ENCODE peak calls at places on chromosomes 6 and 20, in eight cellular contexts. One of them, this sample, is unnamed.

GRCh38 chr20:63968136-63968927 is 1.4 kb downstream of the ZNF512B start:
- DNase-seq in CD4-positive, alpha-beta memory T cell: no peak
- DNase-seq in fibroblast of pulmonary artery: no peak
- DNase-seq in NCI-H1436: no peak
- DNase-seq in NCI-H446 treated with DMSO at 0.1 percent for 48 hours: no peak
- DNase-seq in NCI-H774: no peak
- DNase-seq in AG20443: no peak
- DNase-seq in upper lobe of right lung: no peak
- DNase-seq in this sample: no peak

GRCh38 chr6:156731436-156731835 is 45.7 kb upstream of the ARID1B start:
- DNase-seq in CD4-positive, alpha-beta memory T cell: no peak
- DNase-seq in NCI-H1436: peak; percentile 66
- DNase-seq in NCI-H774: peak; percentile 51
- DNase-seq in AG20443: peak; percentile 52
- DNase-seq in fibroblast of pulmonary artery: peak; percentile 31
- DNase-seq in upper lobe of right lung: no peak
- DNase-seq in NCI-H446 treated with DMSO at 0.1 percent for 48 hours: no peak
- DNase-seq in this sample: peak; percentile 91

GRCh38 chr6:29709178-29709576 is 14.1 kb upstream of the HLA-F start:
- DNase-seq in AG20443: no peak
- DNase-seq in NCI-H1436: no peak
- DNase-seq in NCI-H446 treated with DMSO at 0.1 percent for 48 hours: no peak
- DNase-seq in NCI-H774: no peak
- DNase-seq in CD4-positive, alpha-beta memory T cell: no peak
- DNase-seq in upper lobe of right lung: no peak
- DNase-seq in fibroblast of pulmonary artery: no peak
- DNase-seq in this sample: no peak

GRCh38 chr20:38199506-38200390 is 34.7 kb upstream of the TGM2 start:
- DNase-seq in NCI-H774: no peak
- DNase-seq in upper lobe of right lung: peak; percentile 10
- DNase-seq in AG20443: no peak
- DNase-seq in NCI-H446 treated with DMSO at 0.1 percent for 48 hours: no peak
- DNase-seq in NCI-H1436: no peak
- DNase-seq in fibroblast of pulmonary artery: peak; percentile 19
- DNase-seq in CD4-positive, alpha-beta memory T cell: no peak
- DNase-seq in this sample: no peak

GRCh38 chr6:127120787-127121636 is 2.5 kb downstream of the RSPO3 start:
- DNase-seq in CD4-positive, alpha-beta memory T cell: peak; percentile 39
- DNase-seq in NCI-H1436: peak; percentile 47
- DNase-seq in NCI-H774: peak; percentile 75
- DNase-seq in AG20443: peak; percentile 79
- DNase-seq in NCI-H446 treated with DMSO at 0.1 percent for 48 hours: peak; percentile 28
- DNase-seq in fibroblast of pulmonary artery: peak; percentile 88
- DNase-seq in upper lobe of right lung: peak; percentile 89
- DNase-seq in this sample: no peak

GRCh38 chr6:122789078-122789861 is at the start of gene SMPDL3A:
- DNase-seq in NCI-H774: peak; percentile 88
- DNase-seq in AG20443: peak; percentile 83
- DNase-seq in NCI-H446 treated with DMSO at 0.1 percent for 48 hours: peak; percentile 37
- DNase-seq in fibroblast of pulmonary artery: peak; percentile 87
- DNase-seq in NCI-H1436: peak; percentile 31
- DNase-seq in upper lobe of right lung: peak; percentile 88
- DNase-seq in CD4-positive, alpha-beta memory T cell: no peak
- DNase-seq in this sample: peak; percentile 41

GRCh38 chr6:46989384-46989783 is 52.7 kb downstream of the ADGRF1 start:
- DNase-seq in CD4-positive, alpha-beta memory T cell: no peak
- DNase-seq in NCI-H1436: no peak
- DNase-seq in NCI-H446 treated with DMSO at 0.1 percent for 48 hours: no peak
- DNase-seq in upper lobe of right lung: no peak
- DNase-seq in NCI-H774: no peak
- DNase-seq in AG20443: no peak
- DNase-seq in fibroblast of pulmonary artery: no peak
- DNase-seq in this sample: no peak

GRCh38 chr20:47036091-47036880 is 141.6 kb downstream of the EYA2 start:
- DNase-seq in NCI-H446 treated with DMSO at 0.1 percent for 48 hours: no peak
- DNase-seq in fibroblast of pulmonary artery: no peak
- DNase-seq in upper lobe of right lung: no peak
- DNase-seq in NCI-H1436: no peak
- DNase-seq in CD4-positive, alpha-beta memory T cell: no peak
- DNase-seq in NCI-H774: no peak
- DNase-seq in AG20443: no peak
- DNase-seq in this sample: no peak

GRCh38 chr6:36649086-36649485 is 29.4 kb upstream of the CDKN1A start:
- DNase-seq in NCI-H1436: no peak
- DNase-seq in CD4-positive, alpha-beta memory T cell: no peak
- DNase-seq in AG20443: no peak
- DNase-seq in fibroblast of pulmonary artery: no peak
- DNase-seq in NCI-H774: no peak
- DNase-seq in NCI-H446 treated with DMSO at 0.1 percent for 48 hours: no peak
- DNase-seq in upper lobe of right lung: no peak
- DNase-seq in this sample: no peak

GRCh38 chr20:23145281-23145700 is 59.2 kb upstream of the CD93 start:
- DNase-seq in NCI-H774: no peak
- DNase-seq in CD4-positive, alpha-beta memory T cell: no peak
- DNase-seq in AG20443: peak; percentile 73
- DNase-seq in NCI-H1436: no peak
- DNase-seq in upper lobe of right lung: peak; percentile 63
- DNase-seq in NCI-H446 treated with DMSO at 0.1 percent for 48 hours: peak; percentile 9
- DNase-seq in fibroblast of pulmonary artery: peak; percentile 80
- DNase-seq in this sample: no peak

GRCh38 chr20:24817351-24817750 is 131.7 kb upstream of the CST7 start:
- DNase-seq in upper lobe of right lung: peak; percentile 41
- DNase-seq in NCI-H446 treated with DMSO at 0.1 percent for 48 hours: no peak
- DNase-seq in CD4-positive, alpha-beta memory T cell: no peak
- DNase-seq in NCI-H1436: no peak
- DNase-seq in AG20443: no peak
- DNase-seq in fibroblast of pulmonary artery: no peak
- DNase-seq in NCI-H774: no peak
- DNase-seq in this sample: no peak

GRCh38 chr6:130912451-130912850 is 85.2 kb downstream of the SMLR1 start:
- DNase-seq in AG20443: peak; percentile 14
- DNase-seq in NCI-H1436: no peak
- DNase-seq in upper lobe of right lung: no peak
- DNase-seq in NCI-H774: no peak
- DNase-seq in NCI-H446 treated with DMSO at 0.1 percent for 48 hours: no peak
- DNase-seq in CD4-positive, alpha-beta memory T cell: no peak
- DNase-seq in fibroblast of pulmonary artery: no peak
- DNase-seq in this sample: no peak

GRCh38 chr20:64009811-64010387 is 26.1 kb upstream of the C20orf204 start:
- DNase-seq in NCI-H774: no peak
- DNase-seq in fibroblast of pulmonary artery: no peak
- DNase-seq in NCI-H1436: no peak
- DNase-seq in upper lobe of right lung: no peak
- DNase-seq in CD4-positive, alpha-beta memory T cell: no peak
- DNase-seq in NCI-H446 treated with DMSO at 0.1 percent for 48 hours: no peak
- DNase-seq in AG20443: no peak
- DNase-seq in this sample: no peak

GRCh38 chr20:38649275-38649891 is 47.8 kb downstream of the ARHGAP40 start:
- DNase-seq in AG20443: peak; percentile 54
- DNase-seq in NCI-H1436: peak; percentile 61
- DNase-seq in CD4-positive, alpha-beta memory T cell: no peak
- DNase-seq in NCI-H774: no peak
- DNase-seq in upper lobe of right lung: no peak
- DNase-seq in NCI-H446 treated with DMSO at 0.1 percent for 48 hours: peak; percentile 8
- DNase-seq in fibroblast of pulmonary artery: peak; percentile 48
- DNase-seq in this sample: peak; percentile 40

GRCh38 chr6:139017227-139017626 is 11.3 kb upstream of the ABRACL start:
- DNase-seq in upper lobe of right lung: no peak
- DNase-seq in NCI-H774: peak; percentile 26
- DNase-seq in AG20443: no peak
- DNase-seq in NCI-H1436: no peak
- DNase-seq in NCI-H446 treated with DMSO at 0.1 percent for 48 hours: peak; percentile 57
- DNase-seq in fibroblast of pulmonary artery: no peak
- DNase-seq in CD4-positive, alpha-beta memory T cell: no peak
- DNase-seq in this sample: no peak

GRCh38 chr20:62119591-62120364 is 2.5 kb upstream of the LSM14B start:
- DNase-seq in AG20443: no peak
- DNase-seq in NCI-H774: no peak
- DNase-seq in NCI-H1436: no peak
- DNase-seq in CD4-positive, alpha-beta memory T cell: no peak
- DNase-seq in fibroblast of pulmonary artery: no peak
- DNase-seq in upper lobe of right lung: peak; percentile 77
- DNase-seq in NCI-H446 treated with DMSO at 0.1 percent for 48 hours: no peak
- DNase-seq in this sample: no peak

GRCh38 chr6:131948692-131949614 is 2.2 kb downstream of the CCN2 start:
- DNase-seq in NCI-H774: no peak
- DNase-seq in upper lobe of right lung: no peak
- DNase-seq in NCI-H446 treated with DMSO at 0.1 percent for 48 hours: no peak
- DNase-seq in fibroblast of pulmonary artery: peak; percentile 93
- DNase-seq in NCI-H1436: no peak
- DNase-seq in CD4-positive, alpha-beta memory T cell: no peak
- DNase-seq in AG20443: no peak
- DNase-seq in this sample: no peak

GRCh38 chr20:57480444-57481152 is 44.3 kb downstream of the CTCFL start:
- DNase-seq in NCI-H1436: no peak
- DNase-seq in NCI-H446 treated with DMSO at 0.1 percent for 48 hours: no peak
- DNase-seq in AG20443: peak; percentile 5
- DNase-seq in upper lobe of right lung: peak; percentile 10
- DNase-seq in NCI-H774: no peak
- DNase-seq in fibroblast of pulmonary artery: no peak
- DNase-seq in CD4-positive, alpha-beta memory T cell: no peak
- DNase-seq in this sample: no peak

GRCh38 chr20:856361-856775 is 22.9 kb downstream of the FAM110A start:
- DNase-seq in upper lobe of right lung: peak; percentile 76
- DNase-seq in NCI-H774: no peak
- DNase-seq in NCI-H446 treated with DMSO at 0.1 percent for 48 hours: no peak
- DNase-seq in fibroblast of pulmonary artery: peak; percentile 68
- DNase-seq in NCI-H1436: no peak
- DNase-seq in AG20443: peak; percentile 82
- DNase-seq in CD4-positive, alpha-beta memory T cell: peak; percentile 28
- DNase-seq in this sample: no peak

GRCh38 chr20:62825288-62825993 is 8.6 kb downstream of the COL9A3 start:
- DNase-seq in upper lobe of right lung: no peak
- DNase-seq in AG20443: no peak
- DNase-seq in NCI-H1436: no peak
- DNase-seq in NCI-H446 treated with DMSO at 0.1 percent for 48 hours: no peak
- DNase-seq in NCI-H774: no peak
- DNase-seq in fibroblast of pulmonary artery: no peak
- DNase-seq in CD4-positive, alpha-beta memory T cell: no peak
- DNase-seq in this sample: no peak

GRCh38 chr6:30073489-30074240 is 1.9 kb downstream of the RNF39 start:
- DNase-seq in upper lobe of right lung: no peak
- DNase-seq in NCI-H446 treated with DMSO at 0.1 percent for 48 hours: no peak
- DNase-seq in fibroblast of pulmonary artery: no peak
- DNase-seq in AG20443: no peak
- DNase-seq in NCI-H774: no peak
- DNase-seq in CD4-positive, alpha-beta memory T cell: no peak
- DNase-seq in NCI-H1436: no peak
- DNase-seq in this sample: no peak

GRCh38 chr6:51814418-51814817 is 273.0 kb downstream of the PKHD1 start:
- DNase-seq in CD4-positive, alpha-beta memory T cell: no peak
- DNase-seq in AG20443: no peak
- DNase-seq in fibroblast of pulmonary artery: no peak
- DNase-seq in NCI-H446 treated with DMSO at 0.1 percent for 48 hours: no peak
- DNase-seq in upper lobe of right lung: no peak
- DNase-seq in NCI-H1436: peak; percentile 16
- DNase-seq in NCI-H774: no peak
- DNase-seq in this sample: peak; percentile 48

GRCh38 chr6:125821825-125822281 is 31.1 kb downstream of the NCOA7 start:
- DNase-seq in upper lobe of right lung: no peak
- DNase-seq in NCI-H774: no peak
- DNase-seq in AG20443: peak; percentile 12
- DNase-seq in fibroblast of pulmonary artery: no peak
- DNase-seq in NCI-H446 treated with DMSO at 0.1 percent for 48 hours: no peak
- DNase-seq in CD4-positive, alpha-beta memory T cell: no peak
- DNase-seq in NCI-H1436: peak; percentile 30
- DNase-seq in this sample: no peak

GRCh38 chr6:46052479-46052878 is 36.8 kb upstream of the CLIC5 start:
- DNase-seq in NCI-H774: no peak
- DNase-seq in upper lobe of right lung: no peak
- DNase-seq in fibroblast of pulmonary artery: no peak
- DNase-seq in AG20443: no peak
- DNase-seq in CD4-positive, alpha-beta memory T cell: no peak
- DNase-seq in NCI-H446 treated with DMSO at 0.1 percent for 48 hours: no peak
- DNase-seq in NCI-H1436: no peak
- DNase-seq in this sample: no peak

GRCh38 chr6:139173822-139174221 is 38.9 kb downstream of the HECA start:
- DNase-seq in NCI-H774: no peak
- DNase-seq in NCI-H446 treated with DMSO at 0.1 percent for 48 hours: no peak
- DNase-seq in upper lobe of right lung: no peak
- DNase-seq in CD4-positive, alpha-beta memory T cell: no peak
- DNase-seq in fibroblast of pulmonary artery: no peak
- DNase-seq in NCI-H1436: no peak
- DNase-seq in AG20443: no peak
- DNase-seq in this sample: no peak

GRCh38 chr20:62066339-62066982 is 780 bp upstream of the TAF4 start:
- DNase-seq in upper lobe of right lung: peak; percentile 81
- DNase-seq in NCI-H446 treated with DMSO at 0.1 percent for 48 hours: no peak
- DNase-seq in fibroblast of pulmonary artery: peak; percentile 28
- DNase-seq in AG20443: no peak
- DNase-seq in CD4-positive, alpha-beta memory T cell: no peak
- DNase-seq in NCI-H1436: peak; percentile 60
- DNase-seq in NCI-H774: peak; percentile 62
- DNase-seq in this sample: peak; percentile 38